ENCODE peak calls at places on chromosomes 7 and 10, in five cellular contexts. Z is substantia nigra, Y is GM03348, H is activated gamma-delta T cell, B is H7. U is an unnamed sample.

GRCh38 chr10:46235705-46236536 is 50.9 kb upstream of the ANTXRL start:
- DNase-seq in Z (no peak), Y (no peak), H (no peak), B (no peak), U (no peak)

GRCh38 chr10:28743576-28743975 is 66.3 kb downstream of the BAMBI start:
- DNase-seq in Z (no peak), Y (no peak), H (no peak), B (no peak), U (no peak)

GRCh38 chr10:5563991-5564536 is 39.3 kb downstream of the CALML3 start:
- DNase-seq in Z (no peak), Y (peak), H (no peak), B (peak), U (no peak)

GRCh38 chr10:14588084-14588937 is 186.4 kb downstream of the FAM107B start:
- DNase-seq in Z (no peak), Y (peak), H (no peak), B (no peak), U (no peak)

GRCh38 chr10:100209303-100209702 is 20.1 kb downstream of the CHUK start:
- DNase-seq in Z (no peak), Y (peak), H (no peak), B (no peak), U (no peak)

GRCh38 chr10:133257489-133258065 is 19.1 kb downstream of the ADAM8 start:
- DNase-seq in Z (peak), Y (peak), H (no peak), B (peak), U (no peak)

GRCh38 chr7:123871998-123872867 is 27.3 kb downstream of the HYAL4 start:
- DNase-seq in Z (peak), Y (peak), H (no peak), B (peak), U (no peak)

GRCh38 chr7:96547371-96547811 is 162.3 kb downstream of the SEM1 start:
- DNase-seq in Z (no peak), Y (no peak), H (no peak), B (no peak), U (no peak)

GRCh38 chr10:659710-660141 is 29.7 kb downstream of the DIP2C start:
- DNase-seq in Z (no peak), Y (peak), H (no peak), B (no peak), U (no peak)

GRCh38 chr10:49360271-49361177 is 35.4 kb downstream of the DRGX start:
- DNase-seq in Z (no peak), Y (no peak), H (no peak), B (no peak), U (no peak)

GRCh38 chr10:89942217-89942616 is 240.8 kb downstream of the KIF20B start:
- DNase-seq in Z (no peak), Y (no peak), H (no peak), B (no peak), U (no peak)

GRCh38 chr10:12757351-12757750 is 244.2 kb downstream of the CCDC3 start:
- DNase-seq in Z (no peak), Y (no peak), H (no peak), B (no peak), U (no peak)

GRCh38 chr7:46393142-46393541 is 472.1 kb upstream of the IGFBP3 start:
- DNase-seq in Z (no peak), Y (no peak), H (no peak), B (no peak), U (no peak)

GRCh38 chr7:22853674-22854157 is 31.1 kb upstream of the TOMM7 start:
- DNase-seq in Z (no peak), Y (no peak), H (no peak), B (no peak), U (no peak)

GRCh38 chr10:88113232-88113631 is 249.8 kb downstream of the PTEN start:
- DNase-seq in Z (no peak), Y (no peak), H (no peak), B (no peak), U (no peak)

GRCh38 chr10:123136221-123136805 is 543 bp downstream of the HMX3 start:
- DNase-seq in Z (no peak), Y (no peak), H (no peak), B (peak), U (no peak)

GRCh38 chr10:95818663-95819062 is 62.7 kb downstream of the ENTPD1 start:
- DNase-seq in Z (no peak), Y (peak), H (no peak), B (no peak), U (no peak)

GRCh38 chr7:44196450-44196872 is 4.3 kb upstream of the YKT6 start:
- DNase-seq in Z (no peak), Y (peak), H (no peak), B (peak), U (peak)

GRCh38 chr7:732094-732541 is 5.0 kb upstream of the PRKAR1B start:
- DNase-seq in Z (no peak), Y (no peak), H (no peak), B (peak), U (no peak)

GRCh38 chr10:29811751-29812427 is 177.1 kb upstream of the SVIL start:
- DNase-seq in Z (no peak), Y (peak), H (no peak), B (no peak), U (peak)

GRCh38 chr10:27356738-27357137 is 116.1 kb upstream of the ACBD5 start:
- DNase-seq in Z (no peak), Y (no peak), H (no peak), B (no peak), U (no peak)

GRCh38 chr7:137626469-137627067 is 220.2 kb downstream of the DGKI start:
- DNase-seq in Z (peak), Y (peak), H (no peak), B (peak), U (no peak)

GRCh38 chr7:82331234-82331633 is 112.3 kb downstream of the CACNA2D1 start:
- DNase-seq in Z (no peak), Y (peak), H (no peak), B (no peak), U (no peak)

GRCh38 chr7:100438172-100438571 is 1.9 kb upstream of the PPP1R35 start:
- DNase-seq in Z (no peak), Y (no peak), H (no peak), B (no peak), U (no peak)

GRCh38 chr10:112763916-112764520 is 186.0 kb upstream of the TCF7L2 start:
- DNase-seq in Z (no peak), Y (no peak), H (no peak), B (no peak), U (no peak)

GRCh38 chr7:7736671-7737070 is 18.3 kb upstream of the RPA3 start:
- DNase-seq in Z (no peak), Y (no peak), H (no peak), B (peak), U (no peak)